ENCODE peak calls at places on chromosomes 7 and 10, in four cellular contexts. A is GM12864, S is mammary epithelial cell, D is brain microvascular endothelial cell. Z is an unnamed sample.

GRCh38 chr7:116438274-116438673 is 61.3 kb upstream of the CAV2 start:
- DNase-seq in A (no peak), S (no peak), D (no peak), Z (no peak)

GRCh38 chr7:78326870-78327269 is 528.3 kb downstream of the PHTF2 start:
- DNase-seq in A (no peak), S (no peak), D (no peak), Z (no peak)

GRCh38 chr10:96850825-96851224 is 18.7 kb downstream of the LCOR start:
- DNase-seq in A (no peak), S (peak; percentile 72), D (peak; percentile 91), Z (no peak)

GRCh38 chr7:94907420-94908203 is at the start of gene PPP1R9A:
- DNase-seq in A (no peak), S (no peak), D (no peak), Z (peak; percentile 27)

GRCh38 chr7:73909051-73909941 is 48.3 kb downstream of the TMEM270 start:
- DNase-seq in A (no peak), S (no peak), D (no peak), Z (no peak)

GRCh38 chr7:106770191-106770590 is 94.9 kb upstream of the PIK3CG start:
- DNase-seq in A (no peak), S (peak; percentile 72), D (peak; percentile 77), Z (no peak)

GRCh38 chr7:7565018-7565680 is 1.5 kb upstream of the MIOS start:
- DNase-seq in A (no peak), S (no peak), D (no peak), Z (peak; percentile 22)

GRCh38 chr10:91163709-91164474 is 56.6 kb upstream of the PCGF5 start:
- DNase-seq in A (no peak), S (peak; percentile 74), D (peak; percentile 80), Z (peak; percentile 52)

GRCh38 chr7:114574384-114574783 is 159.8 kb downstream of the FOXP2 start:
- DNase-seq in A (no peak), S (peak; percentile 1), D (no peak), Z (no peak)

GRCh38 chr7:141045126-141045841 is 28.6 kb upstream of the TMEM178B start:
- DNase-seq in A (no peak), S (no peak), D (peak; percentile 29), Z (no peak)

GRCh38 chr10:101073631-101074030 is 11.8 kb downstream of the KAZALD1 start:
- DNase-seq in A (no peak), S (no peak), D (no peak), Z (no peak)

GRCh38 chr10:104052351-104052885 is 33.3 kb downstream of the COL17A1 start:
- DNase-seq in A (no peak), S (no peak), D (no peak), Z (no peak)

GRCh38 chr10:80474920-80475319 is 20.8 kb downstream of the TSPAN14 start:
- DNase-seq in A (no peak), S (no peak), D (no peak), Z (no peak)

GRCh38 chr7:116443101-116443523 is 56.4 kb upstream of the CAV2 start:
- DNase-seq in A (no peak), S (peak; percentile 90), D (peak; percentile 79), Z (no peak)

GRCh38 chr10:83127942-83128575 is 1011.2 kb upstream of the GHITM start:
- DNase-seq in A (no peak), S (peak; percentile 80), D (no peak), Z (no peak)

GRCh38 chr7:21722371-21722770 is 179.5 kb downstream of the DNAH11 start:
- DNase-seq in A (no peak), S (no peak), D (peak; percentile 6), Z (no peak)

GRCh38 chr10:75870039-75870645 is 438.7 kb downstream of the LRMDA start:
- DNase-seq in A (no peak), S (peak; percentile 25), D (no peak), Z (no peak)

GRCh38 chr7:157318015-157318706 is 18.6 kb upstream of the DNAJB6 start:
- DNase-seq in A (no peak), S (peak; percentile 90), D (peak; percentile 62), Z (peak; percentile 67)

GRCh38 chr7:150390206-150390605 is 11.1 kb downstream of the ZNF775 start:
- DNase-seq in A (no peak), S (no peak), D (no peak), Z (no peak)

GRCh38 chr7:36760856-36761762 is 36.8 kb upstream of the AOAH start:
- DNase-seq in A (no peak), S (no peak), D (no peak), Z (no peak)

GRCh38 chr7:12706900-12707536 is 19.6 kb downstream of the ARL4A start:
- DNase-seq in A (no peak), S (peak; percentile 71), D (peak; percentile 65), Z (no peak)

GRCh38 chr7:155462163-155462735 is 4.3 kb downstream of the EN2 start:
- DNase-seq in A (no peak), S (no peak), D (no peak), Z (no peak)
- TF ChIP-seq CTCF in A (no peak), S (no peak), D (no peak), Z (no peak)

DNA sequence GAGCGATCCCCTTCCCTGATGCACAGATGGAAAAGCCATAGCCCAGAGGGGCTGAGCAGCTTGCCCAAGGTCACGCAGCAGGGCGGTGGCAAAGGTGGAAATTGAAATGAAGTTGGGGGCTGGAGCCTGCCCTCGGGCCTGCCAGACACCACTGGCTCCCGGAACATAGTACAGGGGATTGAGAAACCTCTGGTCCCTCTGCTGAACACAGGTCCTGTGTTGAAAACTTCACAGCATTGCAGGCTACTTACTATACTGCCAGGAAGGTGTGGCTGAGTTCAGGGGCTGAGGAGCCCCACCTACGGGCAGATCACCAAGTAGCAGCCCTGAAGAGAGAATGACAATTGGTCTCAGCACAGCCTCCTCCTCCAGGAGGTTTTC is 326.7 kb downstream of the PLXNA4 start:
- DNase-seq in A (no peak), S (peak; percentile 6), D (no peak), Z (peak; percentile 20)
- TF ChIP-seq CTCF in A (no peak), S (peak; percentile 56), D (peak; percentile 53), Z (peak; percentile 24)

GRCh38 chr10:122457934-122458333 is 3.4 kb upstream of the HTRA1 start:
- DNase-seq in A (no peak), S (no peak), D (no peak), Z (no peak)
- TF ChIP-seq CTCF in A (no peak), S (no peak), D (no peak), Z (no peak)

GRCh38 chr10:34008641-34009040 is 674.2 kb upstream of the NRP1 start:
- DNase-seq in A (no peak), S (no peak), D (no peak), Z (no peak)

GRCh38 chr10:34015700-34016099 is 681.2 kb upstream of the NRP1 start:
- DNase-seq in A (no peak), S (no peak), D (no peak), Z (no peak)

GRCh38 chr10:34006471-34006870 is 672.0 kb upstream of the NRP1 start:
- DNase-seq in A (no peak), S (no peak), D (no peak), Z (no peak)

GRCh38 chr10:34013235-34013634 is 678.8 kb upstream of the NRP1 start:
- DNase-seq in A (no peak), S (no peak), D (no peak), Z (no peak)

DNA sequence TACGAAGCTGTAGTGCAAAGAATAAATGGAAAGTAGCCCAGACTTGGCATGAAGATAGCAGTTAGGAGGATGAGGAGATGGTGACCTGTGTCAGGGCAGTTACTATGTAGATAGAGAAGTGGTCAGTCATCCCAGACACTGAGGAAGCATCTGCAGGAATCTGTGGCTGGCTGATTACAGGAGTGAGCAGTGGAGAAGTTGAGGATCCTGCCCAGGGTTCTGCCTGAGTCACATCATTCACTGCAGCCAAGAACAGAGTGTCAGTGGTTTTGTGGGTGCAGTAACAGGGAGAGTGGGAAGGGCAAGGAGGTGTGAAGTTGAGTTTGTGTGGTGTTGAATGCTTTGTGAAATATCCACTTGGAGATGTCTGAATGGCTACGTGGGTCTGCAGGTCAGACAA is 676.4 kb upstream of the NRP1 start:
- DNase-seq in A (no peak), S (peak; percentile 49), D (peak; percentile 62), Z (no peak)
- TF ChIP-seq CTCF in A (no peak), S (no peak), D (no peak), Z (no peak)

GRCh38 chr10:84538036-84538435 is 209.6 kb downstream of the CCSER2 start:
- DNase-seq in A (no peak), S (no peak), D (no peak), Z (no peak)

GRCh38 chr10:84531396-84531795 is 203.0 kb downstream of the CCSER2 start:
- DNase-seq in A (no peak), S (no peak), D (no peak), Z (no peak)

GRCh38 chr10:84537447-84537931 is 209.1 kb downstream of the CCSER2 start:
- DNase-seq in A (peak; percentile 15), S (peak; percentile 32), D (peak; percentile 56), Z (peak; percentile 78)

GRCh38 chr10:84530724-84531325 is 202.4 kb downstream of the CCSER2 start:
- DNase-seq in A (no peak), S (no peak), D (no peak), Z (no peak)

GRCh38 chr10:84534168-84534567 is 205.8 kb downstream of the CCSER2 start:
- DNase-seq in A (no peak), S (no peak), D (no peak), Z (no peak)
- TF ChIP-seq CTCF in A (peak; percentile 40), S (no peak), D (peak; percentile 40), Z (peak; percentile 38)

GRCh38 chr10:69861251-69862240 is 59.8 kb downstream of the COL13A1 start:
- DNase-seq in A (no peak), S (peak; percentile 92), D (peak; percentile 62), Z (no peak)
- TF ChIP-seq CTCF in A (no peak), S (peak; percentile 67), D (peak; percentile 67), Z (no peak)

GRCh38 chr10:133394064-133394663 is at the start of gene MTG1:
- DNase-seq in A (peak; percentile 75), S (peak; percentile 90), D (peak; percentile 80), Z (peak; percentile 97)
- TF ChIP-seq CTCF in A (peak; percentile 11), S (peak; percentile 37), D (peak; percentile 4), Z (peak; percentile 27)

DNA sequence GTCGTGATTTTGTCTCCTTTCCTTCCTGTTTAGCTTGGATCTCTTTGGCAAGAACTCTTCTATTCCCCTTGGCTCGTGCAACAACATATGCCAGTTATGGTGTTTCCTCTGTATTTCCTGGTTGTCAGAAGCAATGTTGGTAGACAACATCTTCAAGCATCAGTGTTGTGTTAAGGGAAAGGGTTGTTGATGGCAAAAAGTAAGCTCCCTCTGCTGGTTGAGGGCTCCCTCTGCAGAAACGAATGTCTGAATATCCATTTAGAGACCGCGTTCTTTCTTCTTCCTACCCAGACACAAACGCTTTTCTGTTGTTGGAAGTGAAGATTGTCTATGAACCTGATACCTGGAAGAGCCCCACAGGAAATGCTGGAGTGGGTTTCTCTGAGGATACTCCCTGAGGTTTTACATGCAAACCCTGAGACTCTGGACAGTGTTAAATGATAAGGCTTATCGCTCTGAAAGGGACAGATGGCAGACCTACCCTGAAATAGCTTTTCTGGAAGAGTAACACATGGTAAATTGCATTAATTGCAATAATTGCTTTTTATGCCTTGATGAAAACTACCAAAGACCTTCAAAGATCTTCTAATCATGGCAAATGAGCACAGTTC is 23.6 kb upstream of the C1QL3 start:
- DNase-seq in A (no peak), S (peak; percentile 25), D (peak; percentile 24), Z (peak; percentile 58)
- TF ChIP-seq CTCF in A (peak; percentile 81), S (peak; percentile 82), D (peak; percentile 79), Z (peak; percentile 67)